ENCODE peak calls at places on chromosomes 12 and 14, in seven cellular contexts. L is BJ; M is tibial nerve; B is CD4-positive, alpha-beta T cell; O is neural crest cell; Y is thoracic aorta; J is heart right ventricle. U is an unnamed sample.

GRCh38 chr14:51674294-51675002 is 22.7 kb downstream of the FRMD6 start:
- DNase-seq in L (no peak), M (no peak), B (no peak), O (no peak), Y (no peak), J (no peak), U (no peak)

GRCh38 chr14:69266572-69267345 is 6.8 kb downstream of the GALNT16 start:
- DNase-seq in L (no peak), M (no peak), B (no peak), O (no peak), Y (no peak), J (no peak), U (no peak)

GRCh38 chr12:118884226-118884625 is 97.1 kb upstream of the SRRM4 start:
- DNase-seq in L (no peak), M (no peak), B (no peak), O (no peak), Y (no peak), J (no peak), U (no peak)

GRCh38 chr12:19435831-19436497 is 3.3 kb upstream of the AEBP2 start:
- DNase-seq in L (no peak), M (no peak), B (no peak), O (no peak), Y (no peak), J (no peak), U (no peak)

GRCh38 chr14:51666831-51667230 is 15.1 kb downstream of the FRMD6 start:
- DNase-seq in L (no peak), M (no peak), B (no peak), O (no peak), Y (no peak), J (no peak), U (no peak)

GRCh38 chr14:65815127-65815526 is 402.6 kb downstream of the FUT8 start:
- DNase-seq in L (no peak), M (no peak), B (no peak), O (no peak), Y (no peak), J (no peak), U (no peak)

GRCh38 chr14:67984274-67984673 is 164.7 kb downstream of the RAD51B start:
- DNase-seq in L (no peak), M (no peak), B (no peak), O (no peak), Y (no peak), J (no peak), U (no peak)

GRCh38 chr12:123671876-123672275 is 963 bp downstream of the TCTN2 start:
- DNase-seq in L (no peak), M (no peak), B (no peak), O (no peak), Y (no peak), J (no peak), U (no peak)

GRCh38 chr12:26319511-26319910 is 124.1 kb downstream of the SSPN start:
- DNase-seq in L (peak), M (peak), B (no peak), O (no peak), Y (no peak), J (peak), U (peak)

GRCh38 chr14:104230119-104230885 is 91.9 kb downstream of the KIF26A start:
- DNase-seq in L (no peak), M (no peak), B (no peak), O (no peak), Y (no peak), J (no peak), U (peak)

GRCh38 chr12:46382974-46383653 is 10.5 kb upstream of the SLC38A2 start:
- DNase-seq in L (peak), M (peak), B (peak), O (peak), Y (peak), J (peak), U (peak)

GRCh38 chr12:46382425-46382973 is 9.9 kb upstream of the SLC38A2 start:
- DNase-seq in L (no peak), M (no peak), B (no peak), O (no peak), Y (no peak), J (no peak), U (no peak)

GRCh38 chr12:46384451-46385301 is 12.1 kb upstream of the SLC38A2 start:
- DNase-seq in L (no peak), M (no peak), B (no peak), O (no peak), Y (no peak), J (no peak), U (no peak)

GRCh38 chr12:46385439-46385838 is 12.9 kb upstream of the SLC38A2 start:
- DNase-seq in L (no peak), M (no peak), B (no peak), O (no peak), Y (no peak), J (no peak), U (no peak)

GRCh38 chr12:46383654-46384450 is 11.3 kb upstream of the SLC38A2 start:
- DNase-seq in L (peak), M (peak), B (peak), O (peak), Y (peak), J (peak), U (peak)
- TF ChIP-seq CTCF in L (no peak), M (peak), B (no peak), O (peak), Y (no peak), J (no peak), U (no peak)

GRCh38 chr12:132182206-132182710 is 38.0 kb downstream of the NOC4L start:
- DNase-seq in L (no peak), M (no peak), B (no peak), O (no peak), Y (no peak), J (no peak), U (peak)
- TF ChIP-seq CTCF in L (no peak), M (no peak), B (no peak), O (no peak), Y (no peak), J (no peak), U (no peak)

GRCh38 chr12:125214289-125214688 is 149.1 kb downstream of the AACS start:
- DNase-seq in L (no peak), M (no peak), B (no peak), O (no peak), Y (no peak), J (no peak), U (no peak)

GRCh38 chr12:125217308-125217707 is 152.1 kb downstream of the AACS start:
- DNase-seq in L (no peak), M (no peak), B (no peak), O (no peak), Y (no peak), J (no peak), U (no peak)

GRCh38 chr12:125220404-125221273 is 155.4 kb downstream of the AACS start:
- DNase-seq in L (no peak), M (no peak), B (no peak), O (no peak), Y (no peak), J (no peak), U (no peak)

GRCh38 chr12:125218952-125219351 is 153.7 kb downstream of the AACS start:
- DNase-seq in L (no peak), M (no peak), B (no peak), O (no peak), Y (no peak), J (no peak), U (no peak)

DNA sequence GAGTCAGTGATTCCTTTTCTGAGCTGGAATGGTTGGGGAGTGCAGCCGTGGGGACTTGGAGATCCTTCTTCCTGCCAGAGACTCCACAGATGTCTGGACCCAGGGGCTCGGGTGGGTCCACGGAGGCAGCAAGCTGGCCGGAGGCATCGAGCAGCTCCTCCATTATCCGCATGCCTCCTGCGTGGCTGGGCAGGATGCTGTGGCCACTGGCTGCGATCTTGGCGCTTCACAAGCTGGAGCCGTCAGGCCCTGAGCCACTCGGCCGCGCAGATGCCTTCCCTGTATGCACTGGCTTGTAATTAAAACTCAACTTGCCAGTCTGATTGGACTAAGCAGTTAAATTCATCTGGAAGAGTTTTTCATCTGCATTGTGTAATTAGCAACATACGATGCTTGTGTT is 151.5 kb downstream of the AACS start:
- DNase-seq in L (no peak), M (no peak), B (no peak), O (no peak), Y (no peak), J (no peak), U (no peak)
- TF ChIP-seq CTCF in L (no peak), M (no peak), B (no peak), O (no peak), Y (no peak), J (no peak), U (no peak)

DNA sequence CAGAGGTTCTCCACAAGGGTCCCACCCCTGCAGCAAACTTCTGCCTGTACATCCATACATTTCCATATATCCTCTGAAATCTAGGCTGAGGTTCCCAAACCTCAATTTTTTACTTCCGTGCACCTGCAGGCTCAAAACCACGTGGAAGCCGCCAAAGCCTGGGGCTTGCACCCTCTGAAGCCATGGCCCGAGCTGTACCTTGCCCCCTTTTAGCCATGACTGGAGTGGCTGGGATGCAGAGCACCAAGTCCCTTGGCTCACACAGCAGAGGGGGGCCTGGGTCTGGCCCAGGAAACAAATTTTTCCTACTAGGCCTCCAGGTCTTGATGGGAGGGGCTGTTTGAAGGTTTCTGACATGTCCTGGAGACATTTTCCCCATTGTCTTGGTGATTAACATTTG is 84.4 kb downstream of the FSCB start:
- DNase-seq in L (no peak), M (no peak), B (no peak), O (no peak), Y (no peak), J (no peak), U (peak)
- TF ChIP-seq CTCF in L (no peak), M (no peak), B (no peak), O (no peak), Y (no peak), J (no peak), U (no peak)

DNA sequence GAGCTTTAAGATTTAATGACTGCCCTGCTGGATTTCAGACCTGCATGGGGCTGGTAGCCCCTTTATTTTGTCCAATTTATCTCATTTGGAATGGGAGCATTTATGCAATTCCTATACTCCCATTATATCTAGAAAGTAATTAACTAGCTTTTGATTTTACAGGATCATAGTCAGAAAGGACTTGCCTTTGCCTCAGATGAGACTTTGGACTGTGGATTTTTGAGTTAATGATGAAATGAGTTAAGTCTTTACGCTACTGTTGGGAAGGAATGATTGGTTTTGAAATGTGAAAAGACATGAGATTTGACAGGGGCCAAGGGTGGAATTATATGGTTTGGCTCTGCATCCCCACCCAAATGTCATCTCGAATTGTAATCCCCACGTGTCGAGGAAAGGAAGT is 213.0 kb upstream of the DCN start:
- DNase-seq in L (no peak), M (no peak), B (no peak), O (no peak), Y (no peak), J (no peak), U (no peak)
- TF ChIP-seq CTCF in L (no peak), M (no peak), B (no peak), O (no peak), Y (no peak), J (no peak), U (no peak)

DNA sequence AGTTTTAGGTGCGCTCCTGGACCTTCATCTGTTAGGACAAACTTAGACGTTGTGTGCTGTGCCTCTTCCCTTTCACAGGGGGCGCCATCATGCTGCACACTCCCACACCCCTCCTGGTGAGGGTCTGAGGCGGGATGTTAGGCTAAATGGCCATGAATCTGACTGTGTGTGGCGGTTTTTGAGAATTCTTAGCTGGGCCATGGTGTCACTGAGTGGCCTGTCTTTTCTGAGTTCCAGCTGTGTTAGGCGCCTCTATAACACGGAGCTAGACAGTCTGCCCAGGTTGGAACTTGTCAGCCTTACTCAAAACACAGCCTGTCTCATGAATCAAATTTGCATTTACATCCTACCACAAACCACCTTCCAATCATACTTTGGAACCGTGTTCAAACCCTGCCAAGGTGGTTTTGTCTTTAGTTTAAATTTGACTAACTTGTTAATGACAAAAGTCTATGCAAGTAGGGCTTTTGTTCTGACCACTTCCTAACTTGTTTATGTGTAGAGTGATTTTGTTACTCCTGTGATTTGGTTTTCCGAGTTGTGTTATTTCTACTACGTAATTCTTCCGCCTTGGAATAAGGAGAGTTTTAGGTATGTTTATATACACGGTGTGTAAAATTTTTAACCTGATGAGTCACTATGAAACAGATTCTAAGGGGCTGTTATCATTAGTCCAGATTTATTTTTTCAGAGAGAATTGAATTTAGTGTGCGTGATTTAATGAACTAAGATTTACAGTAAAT is 19.6 kb downstream of the ACVR1B start:
- DNase-seq in L (no peak), M (no peak), B (no peak), O (peak), Y (no peak), J (no peak), U (no peak)
- TF ChIP-seq CTCF in L (peak), M (peak), B (peak), O (peak), Y (no peak), J (no peak), U (peak)

DNA sequence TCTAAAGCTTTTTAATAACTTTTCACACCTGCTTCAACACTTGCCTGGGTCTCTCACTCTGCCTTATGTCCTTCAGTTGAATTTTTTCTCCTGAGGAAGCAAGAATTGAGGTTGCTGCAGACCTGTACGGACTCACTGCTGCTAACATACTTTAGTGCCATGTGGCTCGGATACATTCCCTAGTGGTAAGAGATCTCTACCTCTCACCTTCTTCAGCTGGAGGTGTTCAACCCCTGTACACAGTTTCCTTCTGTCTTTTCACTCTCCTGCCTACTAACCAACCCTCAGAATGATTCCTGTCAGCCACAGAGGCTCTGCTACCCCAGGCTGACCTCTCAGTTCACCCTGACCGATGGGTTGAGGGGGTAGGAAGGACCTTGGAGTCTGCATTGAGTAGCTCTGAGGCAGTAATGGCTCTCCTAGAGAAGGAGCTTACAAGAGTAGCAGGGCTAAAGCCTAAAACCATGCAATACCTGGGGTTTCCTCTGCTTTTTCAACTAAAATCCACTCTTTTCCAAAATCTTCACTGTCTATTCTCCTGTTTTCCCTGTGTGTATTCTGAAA is 14.2 kb upstream of the DHRS2 start:
- DNase-seq in L (no peak), M (no peak), B (no peak), O (no peak), Y (no peak), J (no peak), U (no peak)
- TF ChIP-seq CTCF in L (no peak), M (no peak), B (no peak), O (no peak), Y (no peak), J (no peak), U (no peak)

GRCh38 chr12:100164153-100164704 is 21.6 kb upstream of the BLTP3B start:
- DNase-seq in L (no peak), M (no peak), B (no peak), O (no peak), Y (no peak), J (no peak), U (no peak)

GRCh38 chr12:100165356-100165755 is 22.7 kb upstream of the BLTP3B start:
- DNase-seq in L (no peak), M (no peak), B (no peak), O (no peak), Y (no peak), J (no peak), U (no peak)

GRCh38 chr12:100159391-100160104 is 16.9 kb upstream of the BLTP3B start:
- DNase-seq in L (no peak), M (no peak), B (no peak), O (no peak), Y (no peak), J (no peak), U (no peak)

GRCh38 chr12:100166232-100166631 is 23.6 kb upstream of the BLTP3B start:
- DNase-seq in L (no peak), M (no peak), B (no peak), O (no peak), Y (no peak), J (no peak), U (no peak)

GRCh38 chr12:100163416-100164152 is 20.9 kb upstream of the BLTP3B start:
- DNase-seq in L (no peak), M (peak), B (peak), O (peak), Y (peak), J (peak), U (peak)
- TF ChIP-seq CTCF in L (peak), M (no peak), B (no peak), O (peak), Y (peak), J (no peak), U (no peak)

GRCh38 chr12:88309546-88309945 is 167.4 kb downstream of the TMTC3 start:
- DNase-seq in L (no peak), M (no peak), B (no peak), O (no peak), Y (no peak), J (no peak), U (no peak)
- TF ChIP-seq CTCF in L (no peak), M (no peak), B (no peak), O (no peak), Y (no peak), J (no peak), U (no peak)

U was measured in kidney.